ENCODE peak calls at places on chromosomes 7 and 10, in four cellular contexts. P, L, B and V are unnamed samples.

GRCh38 chr10:110174201-110174600 is 33.2 kb upstream of the MXI1 start:
- DNase-seq in L (no peak), B (no peak), P (no peak), V (no peak)

GRCh38 chr7:43583424-43584199 is 704 bp downstream of the STK17A start:
- DNase-seq in P (no peak), B (peak), L (peak), V (no peak)

GRCh38 chr10:102135956-102136526 is 3.2 kb downstream of the PPRC1 start:
- DNase-seq in L (no peak), B (no peak), P (no peak), V (no peak)

GRCh38 chr7:27835408-27835807 is 95.4 kb downstream of the TAX1BP1 start:
- DNase-seq in B (no peak), L (no peak), P (no peak), V (no peak)

GRCh38 chr10:639751-640672 is 49.5 kb downstream of the DIP2C start:
- DNase-seq in L (no peak), P (no peak), B (no peak), V (no peak)

GRCh38 chr10:30583778-30584415 is 45.7 kb downstream of the LYZL2 start:
- DNase-seq in P (peak), B (no peak), L (peak), V (no peak)

GRCh38 chr10:116608683-116609594 is 11.8 kb upstream of the PNLIPRP2 start:
- DNase-seq in B (no peak), P (no peak), L (no peak), V (no peak)

GRCh38 chr10:50325449-50326188 is 74.3 kb upstream of the ASAH2 start:
- DNase-seq in L (peak), B (no peak), P (peak), V (no peak)

GRCh38 chr7:63044721-63045120 is 953.9 kb upstream of the ZNF722 start:
- DNase-seq in P (no peak), B (no peak), L (no peak), V (no peak)

GRCh38 chr10:131811239-131812011 is 89.4 kb upstream of the PPP2R2D start:
- DNase-seq in B (no peak), L (no peak), P (no peak), V (no peak)

GRCh38 chr10:30373596-30374327 is 24.7 kb upstream of the MTPAP start:
- DNase-seq in B (no peak), P (no peak), L (no peak), V (no peak)